ENCODE peak calls at places on chromosomes 7 and 10, in eight cellular contexts. One of them, this sample, is unnamed.

GRCh38 chr10:124180947-124181549 is 87.7 kb upstream of the CHST15 start:
- DNase-seq in breast epithelium: no peak
- DNase-seq in heart right ventricle: no peak
- DNase-seq in ovary: no peak
- DNase-seq in fibroblast of lung: peak; percentile 18
- DNase-seq in sigmoid colon: no peak
- DNase-seq in WERI-Rb-1: no peak
- DNase-seq in lower leg skin: peak; percentile 81
- DNase-seq in this sample: no peak

GRCh38 chr7:28855538-28856217 is 102.5 kb downstream of the TRIL start:
- DNase-seq in heart right ventricle: no peak
- DNase-seq in ovary: no peak
- DNase-seq in sigmoid colon: no peak
- DNase-seq in breast epithelium: no peak
- DNase-seq in lower leg skin: no peak
- DNase-seq in WERI-Rb-1: no peak
- DNase-seq in fibroblast of lung: peak; percentile 59
- DNase-seq in this sample: peak; percentile 90

GRCh38 chr10:77820349-77820748 is 106.2 kb downstream of the DLG5 start:
- DNase-seq in breast epithelium: no peak
- DNase-seq in ovary: no peak
- DNase-seq in heart right ventricle: no peak
- DNase-seq in sigmoid colon: no peak
- DNase-seq in lower leg skin: no peak
- DNase-seq in WERI-Rb-1: no peak
- DNase-seq in fibroblast of lung: peak; percentile 16
- DNase-seq in this sample: peak; percentile 8

GRCh38 chr7:52352019-52352418 is 683.4 kb upstream of the POM121L12 start:
- DNase-seq in heart right ventricle: no peak
- DNase-seq in WERI-Rb-1: no peak
- DNase-seq in fibroblast of lung: no peak
- DNase-seq in sigmoid colon: no peak
- DNase-seq in lower leg skin: no peak
- DNase-seq in ovary: no peak
- DNase-seq in breast epithelium: no peak
- DNase-seq in this sample: no peak

GRCh38 chr7:152608208-152608607 is 67.7 kb downstream of the XRCC2 start:
- DNase-seq in breast epithelium: no peak
- DNase-seq in fibroblast of lung: no peak
- DNase-seq in lower leg skin: no peak
- DNase-seq in sigmoid colon: no peak
- DNase-seq in heart right ventricle: no peak
- DNase-seq in ovary: no peak
- DNase-seq in WERI-Rb-1: no peak
- DNase-seq in this sample: no peak

GRCh38 chr10:74743401-74743800 is 83.0 kb upstream of the KAT6B start:
- DNase-seq in ovary: no peak
- DNase-seq in fibroblast of lung: no peak
- DNase-seq in lower leg skin: peak; percentile 70
- DNase-seq in WERI-Rb-1: no peak
- DNase-seq in breast epithelium: peak; percentile 83
- DNase-seq in sigmoid colon: no peak
- DNase-seq in heart right ventricle: no peak
- DNase-seq in this sample: no peak

GRCh38 chr10:79050896-79051555 is 17.7 kb upstream of the ZMIZ1 start:
- DNase-seq in lower leg skin: peak; percentile 65
- DNase-seq in sigmoid colon: peak; percentile 19
- DNase-seq in breast epithelium: peak; percentile 27
- DNase-seq in fibroblast of lung: no peak
- DNase-seq in WERI-Rb-1: no peak
- DNase-seq in ovary: no peak
- DNase-seq in heart right ventricle: no peak
- DNase-seq in this sample: no peak

GRCh38 chr7:21367081-21367480 is 60.8 kb upstream of the SP4 start:
- DNase-seq in fibroblast of lung: no peak
- DNase-seq in ovary: no peak
- DNase-seq in WERI-Rb-1: no peak
- DNase-seq in heart right ventricle: no peak
- DNase-seq in sigmoid colon: no peak
- DNase-seq in lower leg skin: no peak
- DNase-seq in breast epithelium: no peak
- DNase-seq in this sample: no peak

GRCh38 chr7:64541438-64542359 is 21.2 kb downstream of the ZNF680 start:
- DNase-seq in lower leg skin: no peak
- DNase-seq in ovary: no peak
- DNase-seq in breast epithelium: no peak
- DNase-seq in WERI-Rb-1: no peak
- DNase-seq in heart right ventricle: peak; percentile 30
- DNase-seq in fibroblast of lung: peak; percentile 66
- DNase-seq in sigmoid colon: no peak
- DNase-seq in this sample: peak; percentile 66

GRCh38 chr10:11181996-11182395 is 164.3 kb downstream of the CELF2 start:
- DNase-seq in fibroblast of lung: no peak
- DNase-seq in heart right ventricle: peak; percentile 60
- DNase-seq in sigmoid colon: peak; percentile 87
- DNase-seq in breast epithelium: no peak
- DNase-seq in WERI-Rb-1: no peak
- DNase-seq in ovary: peak; percentile 65
- DNase-seq in lower leg skin: no peak
- DNase-seq in this sample: peak; percentile 30

GRCh38 chr10:46228076-46229071 is 58.4 kb upstream of the ANTXRL start:
- DNase-seq in lower leg skin: peak; percentile 93
- DNase-seq in fibroblast of lung: peak; percentile 59
- DNase-seq in WERI-Rb-1: peak; percentile 81
- DNase-seq in ovary: peak; percentile 69
- DNase-seq in breast epithelium: peak; percentile 68
- DNase-seq in sigmoid colon: peak; percentile 86
- DNase-seq in heart right ventricle: peak; percentile 76
- DNase-seq in this sample: peak; percentile 66

GRCh38 chr7:45718464-45719330 is 144.5 kb downstream of the ADCY1 start:
- DNase-seq in breast epithelium: no peak
- DNase-seq in lower leg skin: no peak
- DNase-seq in ovary: no peak
- DNase-seq in WERI-Rb-1: no peak
- DNase-seq in fibroblast of lung: no peak
- DNase-seq in sigmoid colon: no peak
- DNase-seq in heart right ventricle: no peak
- DNase-seq in this sample: peak; percentile 65

GRCh38 chr10:110413903-110414562 is 83.7 kb upstream of the DUSP5 start:
- DNase-seq in fibroblast of lung: no peak
- DNase-seq in sigmoid colon: no peak
- DNase-seq in breast epithelium: no peak
- DNase-seq in lower leg skin: no peak
- DNase-seq in heart right ventricle: no peak
- DNase-seq in WERI-Rb-1: no peak
- DNase-seq in ovary: no peak
- DNase-seq in this sample: peak; percentile 43

GRCh38 chr10:18582803-18583202 is 68.6 kb downstream of the NSUN6 start:
- DNase-seq in WERI-Rb-1: no peak
- DNase-seq in heart right ventricle: no peak
- DNase-seq in ovary: no peak
- DNase-seq in fibroblast of lung: no peak
- DNase-seq in lower leg skin: no peak
- DNase-seq in sigmoid colon: no peak
- DNase-seq in breast epithelium: no peak
- DNase-seq in this sample: no peak

GRCh38 chr7:93226310-93226709 is at the start of gene HEPACAM2:
- DNase-seq in fibroblast of lung: no peak
- DNase-seq in sigmoid colon: no peak
- DNase-seq in WERI-Rb-1: no peak
- DNase-seq in lower leg skin: no peak
- DNase-seq in ovary: no peak
- DNase-seq in breast epithelium: no peak
- DNase-seq in heart right ventricle: no peak
- DNase-seq in this sample: no peak

GRCh38 chr7:156198277-156198676 is 386.0 kb upstream of the SHH start:
- DNase-seq in WERI-Rb-1: no peak
- DNase-seq in sigmoid colon: no peak
- DNase-seq in heart right ventricle: no peak
- DNase-seq in fibroblast of lung: no peak
- DNase-seq in breast epithelium: no peak
- DNase-seq in lower leg skin: no peak
- DNase-seq in ovary: no peak
- DNase-seq in this sample: no peak

GRCh38 chr7:159010411-159010810 is 134.3 kb downstream of the VIPR2 start:
- DNase-seq in breast epithelium: no peak
- DNase-seq in ovary: no peak
- DNase-seq in WERI-Rb-1: no peak
- DNase-seq in heart right ventricle: no peak
- DNase-seq in sigmoid colon: peak; percentile 50
- DNase-seq in lower leg skin: no peak
- DNase-seq in fibroblast of lung: no peak
- DNase-seq in this sample: no peak

GRCh38 chr10:97034958-97035769 is 150.6 kb downstream of the SLIT1 start:
- DNase-seq in heart right ventricle: no peak
- DNase-seq in fibroblast of lung: no peak
- DNase-seq in ovary: no peak
- DNase-seq in WERI-Rb-1: no peak
- DNase-seq in lower leg skin: no peak
- DNase-seq in sigmoid colon: no peak
- DNase-seq in breast epithelium: no peak
- DNase-seq in this sample: no peak

GRCh38 chr10:118594392-118595063 is 920 bp downstream of the PRLHR start:
- DNase-seq in ovary: peak; percentile 64
- DNase-seq in WERI-Rb-1: peak; percentile 78
- DNase-seq in breast epithelium: no peak
- DNase-seq in fibroblast of lung: peak; percentile 28
- DNase-seq in heart right ventricle: no peak
- DNase-seq in lower leg skin: no peak
- DNase-seq in sigmoid colon: no peak
- DNase-seq in this sample: peak; percentile 22
- TF ChIP-seq CTCF in ovary: no peak
- TF ChIP-seq CTCF in WERI-Rb-1: peak; percentile 90
- TF ChIP-seq CTCF in breast epithelium: no peak
- TF ChIP-seq CTCF in fibroblast of lung: peak; percentile 30
- TF ChIP-seq CTCF in heart right ventricle: peak; percentile 37
- TF ChIP-seq CTCF in lower leg skin: no peak
- TF ChIP-seq CTCF in sigmoid colon: no peak
- TF ChIP-seq CTCF in this sample: peak; percentile 36

GRCh38 chr7:2716906-2717292 is 28.9 kb downstream of the AMZ1 start:
- DNase-seq in ovary: peak; percentile 43
- DNase-seq in heart right ventricle: no peak
- DNase-seq in fibroblast of lung: no peak
- DNase-seq in sigmoid colon: no peak
- DNase-seq in breast epithelium: no peak
- DNase-seq in lower leg skin: no peak
- DNase-seq in WERI-Rb-1: no peak
- DNase-seq in this sample: no peak

GRCh38 chr7:2718703-2718965 is 30.6 kb downstream of the AMZ1 start:
- DNase-seq in fibroblast of lung: no peak
- DNase-seq in sigmoid colon: no peak
- DNase-seq in heart right ventricle: no peak
- DNase-seq in ovary: no peak
- DNase-seq in WERI-Rb-1: no peak
- DNase-seq in breast epithelium: no peak
- DNase-seq in lower leg skin: no peak
- DNase-seq in this sample: no peak

GRCh38 chr7:2716488-2716887 is 28.5 kb downstream of the AMZ1 start:
- DNase-seq in breast epithelium: no peak
- DNase-seq in lower leg skin: no peak
- DNase-seq in sigmoid colon: no peak
- DNase-seq in fibroblast of lung: no peak
- DNase-seq in ovary: no peak
- DNase-seq in heart right ventricle: no peak
- DNase-seq in WERI-Rb-1: no peak
- DNase-seq in this sample: no peak

GRCh38 chr7:2717905-2718702 is 30.1 kb downstream of the AMZ1 start:
- DNase-seq in fibroblast of lung: no peak
- DNase-seq in heart right ventricle: no peak
- DNase-seq in lower leg skin: no peak
- DNase-seq in ovary: peak; percentile 43
- DNase-seq in WERI-Rb-1: no peak
- DNase-seq in breast epithelium: no peak
- DNase-seq in sigmoid colon: no peak
- DNase-seq in this sample: no peak

GRCh38 chr7:2717293-2717904 is 29.4 kb downstream of the AMZ1 start:
- DNase-seq in heart right ventricle: no peak
- DNase-seq in sigmoid colon: peak; percentile 79
- DNase-seq in WERI-Rb-1: no peak
- DNase-seq in fibroblast of lung: peak; percentile 77
- DNase-seq in breast epithelium: no peak
- DNase-seq in lower leg skin: no peak
- DNase-seq in ovary: peak; percentile 69
- DNase-seq in this sample: no peak
- H3K4me3 ChIP-seq in heart right ventricle: no peak overlapping the region
- H3K4me3 ChIP-seq in sigmoid colon: no peak overlapping the region
- H3K4me3 ChIP-seq in WERI-Rb-1: no peak overlapping the region
- H3K4me3 ChIP-seq in fibroblast of lung: no peak overlapping the region
- H3K4me3 ChIP-seq in breast epithelium: no peak overlapping the region
- H3K4me3 ChIP-seq in lower leg skin: no peak overlapping the region
- H3K4me3 ChIP-seq in ovary: no peak overlapping the region
- H3K4me3 ChIP-seq in this sample: no peak overlapping the region

DNA sequence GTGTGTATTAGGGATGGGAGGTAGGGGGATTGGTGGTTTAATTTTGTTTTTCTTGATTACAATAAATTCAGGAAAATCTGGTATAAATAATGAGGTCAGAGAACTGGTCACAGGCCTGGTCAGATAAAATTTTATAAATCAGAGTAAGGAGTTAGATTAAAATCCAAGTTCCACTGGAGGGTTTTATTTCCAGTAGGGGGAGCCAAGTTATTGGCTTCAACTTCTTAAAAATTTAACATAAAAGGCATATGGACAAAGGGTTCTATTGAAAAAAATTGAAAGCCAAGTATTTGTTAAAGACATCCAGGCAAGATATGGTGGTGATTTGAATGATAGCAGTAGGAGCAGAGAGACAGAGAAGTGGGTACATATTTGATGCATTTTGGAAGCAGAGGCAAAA is 763.3 kb downstream of the SORCS1 start:
- DNase-seq in sigmoid colon: no peak
- DNase-seq in WERI-Rb-1: no peak
- DNase-seq in lower leg skin: no peak
- DNase-seq in ovary: no peak
- DNase-seq in fibroblast of lung: peak; percentile 36
- DNase-seq in breast epithelium: no peak
- DNase-seq in heart right ventricle: no peak
- DNase-seq in this sample: no peak
- TF ChIP-seq CTCF in sigmoid colon: no peak
- TF ChIP-seq CTCF in WERI-Rb-1: no peak
- TF ChIP-seq CTCF in lower leg skin: no peak
- TF ChIP-seq CTCF in ovary: no peak
- TF ChIP-seq CTCF in fibroblast of lung: peak; percentile 39
- TF ChIP-seq CTCF in breast epithelium: no peak
- TF ChIP-seq CTCF in heart right ventricle: peak; percentile 23
- TF ChIP-seq CTCF in this sample: peak; percentile 46

DNA sequence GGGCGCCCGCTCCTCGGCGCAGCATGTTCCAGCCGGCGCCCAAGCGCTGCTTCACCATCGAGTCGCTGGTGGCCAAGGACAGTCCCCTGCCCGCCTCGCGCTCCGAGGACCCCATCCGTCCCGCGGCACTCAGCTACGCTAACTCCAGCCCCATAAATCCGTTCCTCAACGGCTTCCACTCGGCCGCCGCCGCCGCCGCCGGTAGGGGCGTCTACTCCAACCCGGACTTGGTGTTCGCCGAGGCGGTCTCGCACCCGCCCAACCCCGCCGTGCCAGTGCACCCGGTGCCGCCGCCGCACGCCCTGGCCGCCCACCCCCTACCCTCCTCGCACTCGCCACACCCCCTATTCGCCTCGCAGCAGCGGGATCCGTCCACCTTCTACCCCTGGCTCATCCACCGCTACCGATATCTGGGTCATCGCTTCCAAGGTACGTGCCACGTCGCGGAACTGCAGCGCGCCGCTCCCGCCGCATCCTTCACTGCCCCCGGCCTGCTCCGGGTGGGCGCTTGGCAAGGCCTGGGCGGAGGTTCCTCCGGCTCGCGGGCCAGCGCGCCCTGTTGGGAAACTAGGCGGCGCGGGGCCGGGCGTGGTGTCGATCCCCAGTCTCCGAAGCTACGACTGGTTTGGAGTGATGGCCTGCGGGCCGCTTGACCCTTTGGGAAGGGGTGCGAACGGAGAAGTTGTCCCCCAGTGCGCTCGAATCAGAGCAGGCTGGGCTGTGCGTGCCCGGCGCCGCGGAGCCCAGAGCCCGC is 876 bp downstream of the EMX2 start:
- DNase-seq in ovary: peak; percentile 77
- DNase-seq in sigmoid colon: no peak
- DNase-seq in lower leg skin: peak; percentile 88
- DNase-seq in heart right ventricle: no peak
- DNase-seq in WERI-Rb-1: peak; percentile 44
- DNase-seq in breast epithelium: no peak
- DNase-seq in fibroblast of lung: no peak
- DNase-seq in this sample: peak; percentile 52
- H3K4me3 ChIP-seq in ovary: peak overlapping the region; percentile 84
- H3K4me3 ChIP-seq in sigmoid colon: peak overlapping the region; percentile 1
- H3K4me3 ChIP-seq in lower leg skin: peak overlapping the region; percentile 64
- H3K4me3 ChIP-seq in heart right ventricle: peak overlapping the region; percentile 16
- H3K4me3 ChIP-seq in WERI-Rb-1: peak overlapping the region; percentile 36
- H3K4me3 ChIP-seq in breast epithelium: peak overlapping the region; percentile 48
- H3K4me3 ChIP-seq in fibroblast of lung: no peak overlapping the region
- H3K4me3 ChIP-seq in this sample: peak overlapping the region; percentile 96